ENCODE peak calls at places on chromosomes 2 and 18, in six cellular contexts. O is neural progenitor cell, Y is HCT116, K is mesenchymal stem cell, L is fibroblast of lung, F is mammary epithelial cell. Z is an unnamed sample.

GRCh38 chr2:85409719-85410583 is at the start of gene CAPG:
- DNase-seq in K (no peak), F (peak; percentile 63), L (no peak), Y (no peak), O (no peak), Z (peak; percentile 37)

GRCh38 chr2:136122654-136123053 is 4.7 kb upstream of the CXCR4 start:
- DNase-seq in L (no peak), K (no peak), F (no peak), O (no peak), Y (no peak), Z (no peak)

GRCh38 chr18:45197526-45197970 is 417.7 kb upstream of the SLC14A2 start:
- DNase-seq in K (peak; percentile 80), O (no peak), F (peak; percentile 2), L (no peak), Y (no peak), Z (no peak)

GRCh38 chr2:59713577-59713976 is 839.9 kb downstream of the BCL11A start:
- DNase-seq in Y (no peak), O (no peak), K (no peak), L (no peak), F (no peak), Z (no peak)

GRCh38 chr2:39666489-39667141 is 898 bp downstream of the TMEM178A start:
- DNase-seq in Y (no peak), K (peak; percentile 20), O (peak; percentile 31), F (no peak), L (no peak), Z (peak; percentile 81)

GRCh38 chr18:68925268-68925667 is 127.4 kb downstream of the CCDC102B start:
- DNase-seq in F (peak; percentile 35), L (peak; percentile 12), K (peak; percentile 6), Y (no peak), O (peak; percentile 33), Z (no peak)

GRCh38 chr2:16247371-16248177 is 307.2 kb downstream of the MYCN start:
- DNase-seq in K (no peak), L (no peak), Y (no peak), F (no peak), O (no peak), Z (no peak)

GRCh38 chr2:105399207-105399861 is 483 bp upstream of the FHL2 start:
- DNase-seq in Y (no peak), O (no peak), K (no peak), L (no peak), F (no peak), Z (no peak)

GRCh38 chr2:160434254-160434948 is 59.2 kb downstream of the RBMS1 start:
- DNase-seq in L (peak; percentile 50), Y (no peak), O (no peak), K (no peak), F (no peak), Z (no peak)

GRCh38 chr2:128416781-128417180 is 98.1 kb upstream of the HS6ST1 start:
- DNase-seq in K (no peak), F (no peak), L (no peak), O (no peak), Y (no peak), Z (no peak)

GRCh38 chr2:100588071-100588786 is 25.4 kb downstream of the PDCL3 start:
- DNase-seq in F (peak; percentile 63), K (peak; percentile 49), O (no peak), Y (no peak), L (peak; percentile 83), Z (no peak)

GRCh38 chr18:76610012-76610411 is 115.0 kb upstream of the ZNF516 start:
- DNase-seq in L (no peak), Y (no peak), O (no peak), F (no peak), K (no peak), Z (no peak)

GRCh38 chr2:240211598-240212424 is 71.4 kb upstream of the OTOS start:
- DNase-seq in L (no peak), K (no peak), Y (no peak), F (no peak), O (no peak), Z (peak; percentile 50)

GRCh38 chr2:188291617-188292445 is at the start of gene GULP1:
- DNase-seq in F (peak; percentile 72), O (peak; percentile 95), L (peak; percentile 80), Y (no peak), K (peak; percentile 85), Z (peak; percentile 91)

GRCh38 chr2:196435189-196435588 is 204.3 kb upstream of the CCDC150 start:
- DNase-seq in K (peak; percentile 21), L (peak; percentile 29), F (no peak), Y (no peak), O (no peak), Z (no peak)

GRCh38 chr2:201909961-201910361 is 103.6 kb downstream of the CDK15 start:
- DNase-seq in O (no peak), L (peak; percentile 84), F (peak; percentile 27), K (peak; percentile 87), Y (no peak), Z (peak; percentile 80)

GRCh38 chr2:61793389-61793836 is 60.4 kb downstream of the FAM161A start:
- DNase-seq in L (peak; percentile 64), K (peak; percentile 72), F (peak; percentile 57), O (peak; percentile 85), Y (peak; percentile 68), Z (peak; percentile 90)

GRCh38 chr2:238636269-238637073 is 209.7 kb downstream of the ASB1 start:
- DNase-seq in K (peak; percentile 46), F (no peak), O (no peak), L (peak; percentile 39), Y (no peak), Z (peak; percentile 79)

GRCh38 chr2:134988994-134989605 is 58.1 kb downstream of the MAP3K19 start:
- DNase-seq in L (peak; percentile 63), F (peak; percentile 5), Y (peak; percentile 18), K (peak; percentile 49), O (peak; percentile 24), Z (no peak)

GRCh38 chr2:157761520-157761919 is 114.6 kb downstream of the ACVR1 start:
- DNase-seq in L (no peak), K (peak; percentile 36), Y (no peak), F (peak; percentile 15), O (no peak), Z (no peak)

GRCh38 chr2:25251032-25251460 is 82.7 kb upstream of the POMC start:
- DNase-seq in K (no peak), O (peak; percentile 65), F (no peak), L (no peak), Y (no peak), Z (peak; percentile 72)
- H3K4me3 ChIP-seq in K (peak overlapping the region; percentile 74), O (peak overlapping the region; percentile 62), F (no peak overlapping the region), L (peak overlapping the region; percentile 34), Y (no peak overlapping the region), Z (peak overlapping the region; percentile 72)

GRCh38 chr2:68716948-68717661 is 17.5 kb upstream of the ARHGAP25 start:
- DNase-seq in Y (no peak), L (no peak), O (no peak), F (no peak), K (no peak), Z (no peak)

GRCh38 chr2:68715353-68716041 is 19.1 kb upstream of the ARHGAP25 start:
- DNase-seq in K (peak; percentile 41), L (peak; percentile 27), O (peak; percentile 83), Y (peak; percentile 62), F (peak; percentile 62), Z (peak; percentile 85)

GRCh38 chr2:68710756-68711155 is 23.9 kb upstream of the ARHGAP25 start:
- DNase-seq in Y (no peak), K (no peak), O (no peak), L (no peak), F (no peak), Z (no peak)

GRCh38 chr2:68716539-68716938 is 18.1 kb upstream of the ARHGAP25 start:
- DNase-seq in Y (no peak), O (no peak), K (no peak), L (no peak), F (no peak), Z (no peak)

GRCh38 chr2:68714866-68715265 is 19.7 kb upstream of the ARHGAP25 start:
- DNase-seq in O (no peak), K (no peak), Y (no peak), F (no peak), L (no peak), Z (no peak)
- H2AFZ ChIP-seq in O (peak overlapping the region; percentile 53), K (no peak overlapping the region), Y (peak overlapping the region; percentile 83), F (peak overlapping the region; percentile 58), L (no peak overlapping the region), Z (no peak overlapping the region)

DNA sequence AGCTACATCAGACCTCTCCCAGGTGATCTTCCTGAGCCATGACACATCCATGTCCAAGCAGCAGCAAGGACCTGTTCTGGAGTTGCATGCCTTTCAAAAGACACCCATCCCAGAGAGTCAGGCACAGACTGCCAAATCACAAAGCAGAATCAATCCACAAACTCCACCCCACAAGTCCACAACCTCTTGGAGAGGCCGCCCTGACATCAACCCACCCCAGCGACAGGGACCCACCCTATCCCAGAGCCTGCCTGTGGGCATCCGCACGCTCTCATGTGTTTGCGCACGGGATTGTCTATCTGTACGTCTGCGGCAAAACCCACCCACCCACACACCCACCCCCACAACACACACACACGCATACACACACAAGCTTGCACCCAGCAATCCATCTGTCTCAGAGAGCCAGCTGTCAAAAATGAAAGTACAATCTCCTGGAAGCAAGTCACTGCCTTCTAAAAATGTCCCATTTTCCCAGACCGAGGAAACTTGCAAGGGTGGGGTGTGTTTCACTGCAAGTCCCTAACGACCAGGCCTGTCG is 11.9 kb downstream of the SMAD7 start:
- DNase-seq in F (no peak), Y (no peak), L (no peak), O (no peak), K (peak; percentile 43), Z (peak; percentile 88)
- H3K4me3 ChIP-seq in F (no peak overlapping the region), Y (no peak overlapping the region), L (no peak overlapping the region), O (no peak overlapping the region), K (no peak overlapping the region), Z (peak overlapping the region; percentile 56)

GRCh38 chr2:96866149-96866548 is 3.7 kb downstream of the SEMA4C start:
- DNase-seq in Y (no peak), K (no peak), F (no peak), L (no peak), O (no peak), Z (peak; percentile 79)

GRCh38 chr2:96865654-96866053 is 4.2 kb downstream of the SEMA4C start:
- DNase-seq in O (no peak), L (no peak), Y (no peak), K (no peak), F (no peak), Z (no peak)

GRCh38 chr2:96867756-96868554 is 1.9 kb downstream of the SEMA4C start:
- DNase-seq in L (peak; percentile 28), O (no peak), Y (no peak), F (peak; percentile 23), K (peak; percentile 40), Z (peak; percentile 94)

GRCh38 chr2:96866586-96866985 is 3.3 kb downstream of the SEMA4C start:
- DNase-seq in L (no peak), K (no peak), Y (no peak), O (peak; percentile 1), F (no peak), Z (peak; percentile 87)

DNA sequence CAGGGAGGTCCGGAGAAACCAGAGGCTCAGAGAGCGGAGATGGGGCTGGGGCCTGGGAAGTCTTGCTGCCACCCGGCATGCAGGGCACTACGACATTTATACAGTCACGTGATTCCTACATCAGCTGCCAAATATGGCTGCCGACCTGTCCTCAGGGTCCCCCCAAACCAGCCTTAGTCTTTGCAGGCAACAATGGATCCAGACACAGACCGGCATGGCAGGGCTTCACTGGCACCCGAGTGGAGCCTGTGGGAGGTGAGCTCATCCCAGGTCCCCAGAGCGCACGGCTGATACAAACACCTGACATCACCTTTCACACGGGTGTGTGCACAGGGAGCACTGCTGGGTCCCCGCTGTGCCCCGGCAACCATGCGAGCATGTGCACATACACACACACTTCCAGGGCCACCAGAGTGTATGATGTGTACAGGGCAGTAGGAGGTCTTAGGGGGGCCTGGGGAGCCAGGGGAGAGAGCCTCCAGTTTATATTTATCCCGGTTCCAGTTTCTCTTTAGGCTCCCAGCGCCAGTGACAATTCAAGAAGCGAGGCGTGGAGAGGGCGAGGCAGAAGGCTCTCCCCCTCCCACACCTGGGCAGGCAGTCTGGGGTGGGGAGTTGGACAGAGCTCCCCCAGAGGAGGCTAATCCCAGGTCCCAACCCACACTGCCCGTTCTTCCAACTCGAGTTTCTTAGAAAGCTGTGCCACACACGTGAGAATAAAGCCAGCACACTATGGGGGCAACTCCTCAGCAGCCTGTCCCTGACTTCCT is 2.7 kb downstream of the SEMA4C start:
- DNase-seq in K (no peak), Y (no peak), F (no peak), L (no peak), O (no peak), Z (peak; percentile 88)
- H2AFZ ChIP-seq in K (no peak overlapping the region), Y (no peak overlapping the region), F (peak overlapping the region; percentile 86), L (no peak overlapping the region), O (no peak overlapping the region), Z (no peak overlapping the region)

Z was measured in osteoblast.